ENCODE peak calls at places on chromosomes 11 and 22, in four cellular contexts. One of them, this sample, is unnamed. For H3K36me3, the result is how much of the 10 kb centered on the place peaks cover.

GRCh38 chr11:106021181-106021966 is 666 bp downstream of the MSANTD4 start:
- DNase-seq in fibroblast of lung: peak
- DNase-seq in PC-3: peak
- DNase-seq in HCT116: no peak
- DNase-seq in this sample: peak

GRCh38 chr11:10331548-10332289 is 26.8 kb downstream of the ADM start:
- DNase-seq in fibroblast of lung: peak
- DNase-seq in PC-3: no peak
- DNase-seq in HCT116: no peak
- DNase-seq in this sample: peak

GRCh38 chr11:15800121-15800800 is 556.1 kb downstream of the SOX6 start:
- DNase-seq in fibroblast of lung: peak
- DNase-seq in PC-3: peak
- DNase-seq in HCT116: no peak
- DNase-seq in this sample: peak

GRCh38 chr22:17743661-17744411 is 30.4 kb downstream of the BID start:
- DNase-seq in fibroblast of lung: no peak
- DNase-seq in PC-3: no peak
- DNase-seq in HCT116: no peak
- DNase-seq in this sample: no peak

GRCh38 chr11:117181586-117182550 is 3.3 kb downstream of the SIDT2 start:
- DNase-seq in fibroblast of lung: no peak
- DNase-seq in PC-3: no peak
- DNase-seq in HCT116: no peak
- DNase-seq in this sample: no peak

GRCh38 chr11:57432714-57433163 is 5.8 kb upstream of the SLC43A3 start:
- DNase-seq in fibroblast of lung: peak
- DNase-seq in PC-3: peak
- DNase-seq in HCT116: no peak
- DNase-seq in this sample: peak

GRCh38 chr11:58075781-58076180 is 45.0 kb downstream of the OR6Q1 start:
- DNase-seq in fibroblast of lung: peak
- DNase-seq in PC-3: peak
- DNase-seq in HCT116: no peak
- DNase-seq in this sample: peak

GRCh38 chr11:88411265-88411664 is 73.7 kb upstream of the CTSC start:
- DNase-seq in fibroblast of lung: peak
- DNase-seq in PC-3: peak
- DNase-seq in HCT116: no peak
- DNase-seq in this sample: peak

GRCh38 chr11:6315811-6316425 is 4.4 kb downstream of the CAVIN3 start:
- DNase-seq in fibroblast of lung: peak
- DNase-seq in PC-3: peak
- DNase-seq in HCT116: peak
- DNase-seq in this sample: peak

GRCh38 chr11:126468102-126468521 is 112.6 kb downstream of the ST3GAL4 start:
- DNase-seq in fibroblast of lung: no peak
- DNase-seq in PC-3: no peak
- DNase-seq in HCT116: no peak
- DNase-seq in this sample: no peak

GRCh38 chr11:7252683-7253213 is 1.0 kb downstream of the SYT9 start:
- DNase-seq in fibroblast of lung: no peak
- DNase-seq in PC-3: no peak
- DNase-seq in HCT116: no peak
- DNase-seq in this sample: no peak

GRCh38 chr11:120517390-120518315 is 6.1 kb downstream of the GRIK4 start:
- DNase-seq in fibroblast of lung: peak
- DNase-seq in PC-3: no peak
- DNase-seq in HCT116: no peak
- DNase-seq in this sample: no peak

GRCh38 chr11:7480132-7480531 is 5.2 kb upstream of the OLFML1 start:
- DNase-seq in fibroblast of lung: no peak
- DNase-seq in PC-3: no peak
- DNase-seq in HCT116: no peak
- DNase-seq in this sample: peak

GRCh38 chr22:37696657-37697539 is at the start of gene TRIOBP:
- DNase-seq in fibroblast of lung: peak
- DNase-seq in PC-3: peak
- DNase-seq in HCT116: peak
- DNase-seq in this sample: peak

GRCh38 chr11:112320668-112321067 is 60.0 kb upstream of the PLET1 start:
- DNase-seq in fibroblast of lung: peak
- DNase-seq in PC-3: peak
- DNase-seq in HCT116: no peak
- DNase-seq in this sample: peak

GRCh38 chr11:11036185-11037161 is 178.6 kb upstream of the ZBED5 start:
- DNase-seq in fibroblast of lung: peak
- DNase-seq in PC-3: peak
- DNase-seq in HCT116: peak
- DNase-seq in this sample: peak

GRCh38 chr11:86459682-86460460 is 85.2 kb downstream of the CCDC81 start:
- DNase-seq in fibroblast of lung: peak
- DNase-seq in PC-3: peak
- DNase-seq in HCT116: peak
- DNase-seq in this sample: peak

GRCh38 chr11:100687032-100687629 is at the start of gene ARHGAP42:
- DNase-seq in fibroblast of lung: peak
- DNase-seq in PC-3: peak
- DNase-seq in HCT116: no peak
- DNase-seq in this sample: peak

GRCh38 chr22:17201285-17201945 is 17.8 kb downstream of the ADA2 start:
- DNase-seq in fibroblast of lung: peak
- DNase-seq in PC-3: peak
- DNase-seq in HCT116: no peak
- DNase-seq in this sample: peak

GRCh38 chr22:45952151-45952550 is 24.8 kb downstream of the WNT7B start:
- DNase-seq in fibroblast of lung: no peak
- DNase-seq in PC-3: no peak
- DNase-seq in HCT116: no peak
- DNase-seq in this sample: no peak

GRCh38 chr22:48954781-48955311 is 872.8 kb downstream of the BRD1 start:
- DNase-seq in fibroblast of lung: no peak
- DNase-seq in PC-3: no peak
- DNase-seq in HCT116: no peak
- DNase-seq in this sample: peak

GRCh38 chr11:134407321-134407828 is 4.7 kb downstream of the B3GAT1 start:
- DNase-seq in fibroblast of lung: no peak
- DNase-seq in PC-3: no peak
- DNase-seq in HCT116: no peak
- DNase-seq in this sample: no peak

GRCh38 chr11:8604078-8604723 is 10.2 kb upstream of the STK33 start:
- DNase-seq in fibroblast of lung: peak
- DNase-seq in PC-3: peak
- DNase-seq in HCT116: peak
- DNase-seq in this sample: peak

GRCh38 chr11:45382133-45382878 is 96.2 kb upstream of the SYT13 start:
- DNase-seq in fibroblast of lung: no peak
- DNase-seq in PC-3: no peak
- DNase-seq in HCT116: no peak
- DNase-seq in this sample: no peak

GRCh38 chr22:27827586-27828213 is 26.1 kb upstream of the MN1 start:
- DNase-seq in fibroblast of lung: no peak
- DNase-seq in PC-3: no peak
- DNase-seq in HCT116: no peak
- DNase-seq in this sample: no peak
- H3K27ac ChIP-seq in fibroblast of lung: no peak
- H3K27ac ChIP-seq in PC-3: no peak
- H3K27ac ChIP-seq in HCT116: no peak
- H3K27ac ChIP-seq in this sample: no peak

GRCh38 chr22:50416996-50417395 is 57.8 kb downstream of the SBF1 start:
- DNase-seq in fibroblast of lung: no peak
- DNase-seq in PC-3: no peak
- DNase-seq in HCT116: no peak
- DNase-seq in this sample: no peak
- H3K36me3 ChIP-seq in fibroblast of lung: under half
- H3K36me3 ChIP-seq in PC-3: under half
- H3K36me3 ChIP-seq in HCT116: half or more
- H3K36me3 ChIP-seq in this sample: under half

GRCh38 chr11:20207781-20208621 is 47.7 kb upstream of the DBX1 start:
- DNase-seq in fibroblast of lung: no peak
- DNase-seq in PC-3: no peak
- DNase-seq in HCT116: no peak
- DNase-seq in this sample: peak
- TF ChIP-seq EZH2 in fibroblast of lung: peak
- TF ChIP-seq EZH2 in PC-3: no peak
- TF ChIP-seq EZH2 in HCT116: no peak
- TF ChIP-seq EZH2 in this sample: peak

GRCh38 chr11:68399916-68400315 is 60.6 kb upstream of the PPP6R3 start:
- DNase-seq in fibroblast of lung: no peak
- DNase-seq in PC-3: no peak
- DNase-seq in HCT116: no peak
- DNase-seq in this sample: no peak
- H3K27ac ChIP-seq in fibroblast of lung: no peak
- H3K27ac ChIP-seq in PC-3: no peak
- H3K27ac ChIP-seq in HCT116: no peak
- H3K27ac ChIP-seq in this sample: no peak

DNA sequence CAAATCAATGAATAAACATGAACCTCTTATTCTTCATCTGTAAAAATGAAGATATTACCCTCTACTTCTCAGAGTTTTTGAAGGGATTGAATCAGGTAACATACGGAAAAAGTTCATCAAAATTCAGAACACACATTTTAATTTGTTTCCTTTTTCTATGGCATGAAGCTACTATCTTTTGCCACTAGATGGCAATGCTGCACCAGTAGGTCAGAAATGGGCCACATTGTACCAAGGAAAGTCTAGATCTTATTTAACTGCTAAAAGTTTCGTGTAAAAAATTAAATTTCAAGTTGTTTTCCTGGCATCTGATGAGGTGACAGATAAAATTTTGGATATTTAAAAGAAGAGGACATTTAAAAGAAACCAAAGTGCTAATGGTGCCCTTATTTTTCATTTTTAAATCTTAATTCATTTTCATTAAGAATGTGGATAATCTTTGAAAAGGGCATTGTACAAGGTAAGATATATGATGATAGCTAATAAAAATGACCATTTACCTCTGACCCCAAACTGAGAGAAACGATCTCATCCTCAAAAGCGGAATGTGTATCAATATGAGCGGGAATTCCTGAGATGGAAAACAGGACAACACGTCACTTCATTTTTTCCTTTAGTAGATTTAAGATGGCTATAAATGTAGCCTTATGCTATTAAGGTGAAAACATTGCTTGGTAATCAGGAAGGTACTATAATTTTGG is 16.1 kb downstream of the ALKBH8 start:
- DNase-seq in fibroblast of lung: no peak
- DNase-seq in PC-3: peak
- DNase-seq in HCT116: no peak
- DNase-seq in this sample: peak
- H3K36me3 ChIP-seq in fibroblast of lung: under half
- H3K36me3 ChIP-seq in PC-3: under half
- H3K36me3 ChIP-seq in HCT116: under half
- H3K36me3 ChIP-seq in this sample: under half

GRCh38 chr22:39685336-39686177 is 115.0 kb downstream of the CACNA1I start:
- DNase-seq in fibroblast of lung: no peak
- DNase-seq in PC-3: no peak
- DNase-seq in HCT116: no peak
- DNase-seq in this sample: no peak
- TF ChIP-seq EZH2 in fibroblast of lung: no peak
- TF ChIP-seq EZH2 in PC-3: no peak
- TF ChIP-seq EZH2 in HCT116: no peak
- TF ChIP-seq EZH2 in this sample: peak

This sample was measured in GM23248.